ENCODE peak calls at places on chromosomes 5 and 9, in four cellular contexts. One of them, this sample, is unnamed.

GRCh38 chr5:115543931-115544370 is 624 bp downstream of the FEM1C start:
- DNase-seq in lower leg skin: no peak
- DNase-seq in A549: peak; percentile 23
- DNase-seq in ovary: no peak
- DNase-seq in this sample: peak; percentile 49

GRCh38 chr5:40716000-40716399 is 36.3 kb downstream of the PTGER4 start:
- DNase-seq in lower leg skin: no peak
- DNase-seq in A549: peak; percentile 28
- DNase-seq in ovary: no peak
- DNase-seq in this sample: no peak

GRCh38 chr5:35803221-35803651 is 53.5 kb upstream of the IL7R start:
- DNase-seq in lower leg skin: no peak
- DNase-seq in A549: no peak
- DNase-seq in ovary: peak; percentile 50
- DNase-seq in this sample: no peak

GRCh38 chr5:160649304-160649703 is 202.7 kb downstream of the ATP10B start:
- DNase-seq in lower leg skin: no peak
- DNase-seq in A549: no peak
- DNase-seq in ovary: no peak
- DNase-seq in this sample: no peak

GRCh38 chr9:89466451-89467277 is 31.2 kb downstream of the SEMA4D start:
- DNase-seq in lower leg skin: peak; percentile 62
- DNase-seq in A549: no peak
- DNase-seq in ovary: no peak
- DNase-seq in this sample: no peak

GRCh38 chr9:113898151-113898550 is 22.0 kb downstream of the ZNF618 start:
- DNase-seq in lower leg skin: no peak
- DNase-seq in A549: no peak
- DNase-seq in ovary: no peak
- DNase-seq in this sample: no peak

GRCh38 chr5:52605317-52605991 is 182.3 kb upstream of the ITGA1 start:
- DNase-seq in lower leg skin: no peak
- DNase-seq in A549: no peak
- DNase-seq in ovary: no peak
- DNase-seq in this sample: no peak

GRCh38 chr5:119515192-119515591 is 62.9 kb downstream of the HSD17B4 start:
- DNase-seq in lower leg skin: no peak
- DNase-seq in A549: no peak
- DNase-seq in ovary: no peak
- DNase-seq in this sample: no peak

GRCh38 chr5:32583582-32584232 is 1.6 kb upstream of the SUB1 start:
- DNase-seq in lower leg skin: no peak
- DNase-seq in A549: no peak
- DNase-seq in ovary: no peak
- DNase-seq in this sample: no peak

GRCh38 chr9:72542917-72543316 is 21.5 kb downstream of the TMC1 start:
- DNase-seq in lower leg skin: no peak
- DNase-seq in A549: no peak
- DNase-seq in ovary: no peak
- DNase-seq in this sample: no peak

GRCh38 chr5:178463321-178464155 is 126.7 kb downstream of the COL23A1 start:
- DNase-seq in lower leg skin: peak; percentile 76
- DNase-seq in A549: no peak
- DNase-seq in ovary: no peak
- DNase-seq in this sample: no peak

GRCh38 chr5:72096602-72097205 is 10.6 kb upstream of the MAP1B start:
- DNase-seq in lower leg skin: no peak
- DNase-seq in A549: no peak
- DNase-seq in ovary: no peak
- DNase-seq in this sample: no peak

GRCh38 chr9:21165516-21165915 is 944 bp downstream of the IFNA21 start:
- DNase-seq in lower leg skin: no peak
- DNase-seq in A549: no peak
- DNase-seq in ovary: no peak
- DNase-seq in this sample: no peak

GRCh38 chr5:140042551-140043507 is at the start of gene NRG2:
- DNase-seq in lower leg skin: peak; percentile 92
- DNase-seq in A549: peak; percentile 83
- DNase-seq in ovary: peak; percentile 84
- DNase-seq in this sample: peak; percentile 67

GRCh38 chr9:105193560-105193959 is 50.9 kb upstream of the SLC44A1 start:
- DNase-seq in lower leg skin: no peak
- DNase-seq in A549: no peak
- DNase-seq in ovary: no peak
- DNase-seq in this sample: no peak

GRCh38 chr9:126556560-126557250 is 57.0 kb upstream of the LMX1B start:
- DNase-seq in lower leg skin: no peak
- DNase-seq in A549: no peak
- DNase-seq in ovary: no peak
- DNase-seq in this sample: no peak

DNA sequence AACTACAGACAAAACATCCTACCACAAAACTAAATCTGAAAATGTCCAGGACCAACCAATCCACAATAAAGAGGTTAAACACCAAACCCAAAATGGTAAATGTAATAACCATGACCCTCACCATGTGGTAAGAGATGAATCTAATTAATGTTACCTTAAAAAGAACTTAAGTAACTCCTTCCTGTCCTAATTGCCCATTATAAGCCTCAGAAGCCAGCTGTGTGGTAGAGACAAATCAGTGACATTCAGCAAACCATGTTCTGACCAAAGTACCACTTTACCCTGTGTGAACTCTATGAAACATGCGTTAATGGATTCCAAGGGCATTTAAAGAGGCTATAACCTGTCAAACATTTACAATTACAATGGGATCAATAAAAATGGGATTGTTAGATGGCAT is 25.0 kb downstream of the LPAR1 start:
- DNase-seq in lower leg skin: no peak
- DNase-seq in A549: no peak
- DNase-seq in ovary: no peak
- DNase-seq in this sample: no peak
- TF ChIP-seq POLR2A in lower leg skin: no peak
- TF ChIP-seq POLR2A in A549: no peak
- TF ChIP-seq POLR2A in ovary: no peak
- TF ChIP-seq POLR2A in this sample: no peak

GRCh38 chr9:120098584-120098983 is 481.4 kb downstream of the CDK5RAP2 start:
- DNase-seq in lower leg skin: no peak
- DNase-seq in A549: no peak
- DNase-seq in ovary: no peak
- DNase-seq in this sample: no peak

GRCh38 chr9:120100595-120100994 is 479.4 kb downstream of the CDK5RAP2 start:
- DNase-seq in lower leg skin: no peak
- DNase-seq in A549: no peak
- DNase-seq in ovary: no peak
- DNase-seq in this sample: no peak

GRCh38 chr9:120104771-120105170 is 475.2 kb downstream of the CDK5RAP2 start:
- DNase-seq in lower leg skin: no peak
- DNase-seq in A549: no peak
- DNase-seq in ovary: no peak
- DNase-seq in this sample: no peak

GRCh38 chr9:120099064-120099463 is 480.9 kb downstream of the CDK5RAP2 start:
- DNase-seq in lower leg skin: no peak
- DNase-seq in A549: no peak
- DNase-seq in ovary: no peak
- DNase-seq in this sample: no peak
- TF ChIP-seq CTCF in lower leg skin: no peak
- TF ChIP-seq CTCF in A549: no peak
- TF ChIP-seq CTCF in ovary: no peak
- TF ChIP-seq CTCF in this sample: no peak

DNA sequence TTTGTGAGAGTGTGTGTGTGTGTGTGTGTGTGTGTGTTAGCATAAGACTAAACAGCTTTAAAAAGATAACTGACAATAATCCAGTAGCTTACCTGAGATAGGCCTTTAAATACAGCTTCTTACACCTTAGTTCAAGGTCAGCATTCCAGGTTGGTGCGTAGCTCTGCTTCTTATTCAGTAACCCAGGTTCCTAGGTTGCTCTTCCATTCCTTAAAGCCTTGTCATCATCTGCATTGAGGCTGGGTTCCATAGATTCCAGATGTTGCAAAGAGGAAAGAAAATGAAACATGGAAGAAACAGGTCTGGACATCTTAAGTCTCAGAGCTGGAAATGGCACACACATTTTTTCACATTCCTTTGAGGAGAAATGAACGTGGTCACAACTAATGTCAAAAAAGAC is 53.9 kb upstream of the CAMK4 start:
- DNase-seq in lower leg skin: no peak
- DNase-seq in A549: no peak
- DNase-seq in ovary: no peak
- DNase-seq in this sample: no peak
- TF ChIP-seq POLR2A in lower leg skin: no peak
- TF ChIP-seq POLR2A in A549: no peak
- TF ChIP-seq POLR2A in ovary: no peak
- TF ChIP-seq POLR2A in this sample: no peak

GRCh38 chr9:69971643-69972449 is 71.8 kb upstream of the MAMDC2 start:
- DNase-seq in lower leg skin: peak; percentile 95
- DNase-seq in A549: peak; percentile 52
- DNase-seq in ovary: peak; percentile 84
- DNase-seq in this sample: peak; percentile 83
- TF ChIP-seq CTCF in lower leg skin: peak; percentile 71
- TF ChIP-seq CTCF in A549: peak; percentile 84
- TF ChIP-seq CTCF in ovary: peak; percentile 64
- TF ChIP-seq CTCF in this sample: peak; percentile 90

GRCh38 chr5:173890195-173890951 is 2.2 kb downstream of the CPEB4 start:
- DNase-seq in lower leg skin: no peak
- DNase-seq in A549: peak; percentile 48
- DNase-seq in ovary: peak; percentile 53
- DNase-seq in this sample: peak; percentile 34
- TF ChIP-seq POLR2A in lower leg skin: no peak
- TF ChIP-seq POLR2A in A549: no peak
- TF ChIP-seq POLR2A in ovary: peak; percentile 7
- TF ChIP-seq POLR2A in this sample: no peak